ENCODE peak calls at places on chromosomes 6 and 20, in four cellular contexts. One of them, this sample, is unnamed.

GRCh38 chr6:3766219-3766618 is 14.7 kb upstream of the PXDC1 start:
- DNase-seq in non-pigmented ciliary epithelial cell: no peak
- DNase-seq in small intestine: peak
- DNase-seq in stimulated activated CD8-positive, alpha-beta memory T cell treated with anti-CD3 and anti-CD28 coated beads, Interleukin-4, amount 100 ng/mL, for 24 hours: no peak
- DNase-seq in this sample: no peak

GRCh38 chr6:63734923-63735322 is 99.3 kb downstream of the PHF3 start:
- DNase-seq in non-pigmented ciliary epithelial cell: no peak
- DNase-seq in small intestine: no peak
- DNase-seq in stimulated activated CD8-positive, alpha-beta memory T cell treated with anti-CD3 and anti-CD28 coated beads, Interleukin-4, amount 100 ng/mL, for 24 hours: no peak
- DNase-seq in this sample: no peak

GRCh38 chr20:62027116-62027515 is 38.6 kb downstream of the TAF4 start:
- DNase-seq in non-pigmented ciliary epithelial cell: no peak
- DNase-seq in small intestine: no peak
- DNase-seq in stimulated activated CD8-positive, alpha-beta memory T cell treated with anti-CD3 and anti-CD28 coated beads, Interleukin-4, amount 100 ng/mL, for 24 hours: no peak
- DNase-seq in this sample: no peak

GRCh38 chr20:45354423-45355208 is 6.4 kb upstream of the SDC4 start:
- DNase-seq in non-pigmented ciliary epithelial cell: no peak
- DNase-seq in small intestine: no peak
- DNase-seq in stimulated activated CD8-positive, alpha-beta memory T cell treated with anti-CD3 and anti-CD28 coated beads, Interleukin-4, amount 100 ng/mL, for 24 hours: no peak
- DNase-seq in this sample: no peak

GRCh38 chr6:28657756-28658465 is 132.2 kb downstream of the GPX5 start:
- DNase-seq in non-pigmented ciliary epithelial cell: peak
- DNase-seq in small intestine: peak
- DNase-seq in stimulated activated CD8-positive, alpha-beta memory T cell treated with anti-CD3 and anti-CD28 coated beads, Interleukin-4, amount 100 ng/mL, for 24 hours: peak
- DNase-seq in this sample: peak

GRCh38 chr6:106539931-106540330 is 89.4 kb downstream of the RTN4IP1 start:
- DNase-seq in non-pigmented ciliary epithelial cell: no peak
- DNase-seq in small intestine: no peak
- DNase-seq in stimulated activated CD8-positive, alpha-beta memory T cell treated with anti-CD3 and anti-CD28 coated beads, Interleukin-4, amount 100 ng/mL, for 24 hours: no peak
- DNase-seq in this sample: no peak

GRCh38 chr6:116971959-116972358 is 94.9 kb downstream of the RFX6 start:
- DNase-seq in non-pigmented ciliary epithelial cell: no peak
- DNase-seq in small intestine: peak
- DNase-seq in stimulated activated CD8-positive, alpha-beta memory T cell treated with anti-CD3 and anti-CD28 coated beads, Interleukin-4, amount 100 ng/mL, for 24 hours: no peak
- DNase-seq in this sample: peak

GRCh38 chr20:31815408-31816188 is 3.6 kb upstream of the MYLK2 start:
- DNase-seq in non-pigmented ciliary epithelial cell: no peak
- DNase-seq in small intestine: no peak
- DNase-seq in stimulated activated CD8-positive, alpha-beta memory T cell treated with anti-CD3 and anti-CD28 coated beads, Interleukin-4, amount 100 ng/mL, for 24 hours: no peak
- DNase-seq in this sample: no peak

GRCh38 chr6:33288942-33289783 is at the start of the genes PFDN6 and WDR46:
- DNase-seq in non-pigmented ciliary epithelial cell: no peak
- DNase-seq in small intestine: peak
- DNase-seq in stimulated activated CD8-positive, alpha-beta memory T cell treated with anti-CD3 and anti-CD28 coated beads, Interleukin-4, amount 100 ng/mL, for 24 hours: peak
- DNase-seq in this sample: peak

GRCh38 chr6:44012078-44012493 is 115.2 kb downstream of the MRPL14 start:
- DNase-seq in non-pigmented ciliary epithelial cell: peak
- DNase-seq in small intestine: no peak
- DNase-seq in stimulated activated CD8-positive, alpha-beta memory T cell treated with anti-CD3 and anti-CD28 coated beads, Interleukin-4, amount 100 ng/mL, for 24 hours: no peak
- DNase-seq in this sample: no peak

GRCh38 chr6:18302561-18303439 is 38.5 kb upstream of the DEK start:
- DNase-seq in non-pigmented ciliary epithelial cell: no peak
- DNase-seq in small intestine: peak
- DNase-seq in stimulated activated CD8-positive, alpha-beta memory T cell treated with anti-CD3 and anti-CD28 coated beads, Interleukin-4, amount 100 ng/mL, for 24 hours: no peak
- DNase-seq in this sample: peak

GRCh38 chr6:114312931-114313330 is 29.9 kb downstream of the HS3ST5 start:
- DNase-seq in non-pigmented ciliary epithelial cell: no peak
- DNase-seq in small intestine: no peak
- DNase-seq in stimulated activated CD8-positive, alpha-beta memory T cell treated with anti-CD3 and anti-CD28 coated beads, Interleukin-4, amount 100 ng/mL, for 24 hours: no peak
- DNase-seq in this sample: no peak

GRCh38 chr20:64044484-64045247 is 4.8 kb downstream of the SOX18 start:
- DNase-seq in non-pigmented ciliary epithelial cell: no peak
- DNase-seq in small intestine: no peak
- DNase-seq in stimulated activated CD8-positive, alpha-beta memory T cell treated with anti-CD3 and anti-CD28 coated beads, Interleukin-4, amount 100 ng/mL, for 24 hours: no peak
- DNase-seq in this sample: no peak

GRCh38 chr20:35715611-35716010 is 16.4 kb downstream of the ROMO1 start:
- DNase-seq in non-pigmented ciliary epithelial cell: no peak
- DNase-seq in small intestine: no peak
- DNase-seq in stimulated activated CD8-positive, alpha-beta memory T cell treated with anti-CD3 and anti-CD28 coated beads, Interleukin-4, amount 100 ng/mL, for 24 hours: no peak
- DNase-seq in this sample: no peak

GRCh38 chr20:50226093-50226974 is 35.7 kb downstream of the CEBPB start:
- DNase-seq in non-pigmented ciliary epithelial cell: no peak
- DNase-seq in small intestine: no peak
- DNase-seq in stimulated activated CD8-positive, alpha-beta memory T cell treated with anti-CD3 and anti-CD28 coated beads, Interleukin-4, amount 100 ng/mL, for 24 hours: peak
- DNase-seq in this sample: no peak

GRCh38 chr6:166627875-166628849 is 1.1 kb upstream of the RPS6KA2 start:
- DNase-seq in non-pigmented ciliary epithelial cell: no peak
- DNase-seq in small intestine: peak
- DNase-seq in stimulated activated CD8-positive, alpha-beta memory T cell treated with anti-CD3 and anti-CD28 coated beads, Interleukin-4, amount 100 ng/mL, for 24 hours: peak
- DNase-seq in this sample: peak

GRCh38 chr6:170174771-170175643 is 115.9 kb downstream of the DLL1 start:
- DNase-seq in non-pigmented ciliary epithelial cell: no peak
- DNase-seq in small intestine: no peak
- DNase-seq in stimulated activated CD8-positive, alpha-beta memory T cell treated with anti-CD3 and anti-CD28 coated beads, Interleukin-4, amount 100 ng/mL, for 24 hours: no peak
- DNase-seq in this sample: peak

GRCh38 chr6:13544454-13545186 is 29.8 kb upstream of the SIRT5 start:
- DNase-seq in non-pigmented ciliary epithelial cell: no peak
- DNase-seq in small intestine: peak
- DNase-seq in stimulated activated CD8-positive, alpha-beta memory T cell treated with anti-CD3 and anti-CD28 coated beads, Interleukin-4, amount 100 ng/mL, for 24 hours: no peak
- DNase-seq in this sample: no peak